ENCODE peak calls at places on chromosomes 11 and 22, in nine cellular contexts. A is A549; B is neural progenitor cell; Y is CD8-positive, alpha-beta T cell; N is astrocyte of the spinal cord; D is choroid plexus epithelial cell; H is left ventricle myocardium inferior; S is brain microvascular endothelial cell; J is pancreas. X is an unnamed sample.
A peak's percentile ranks its signal among the peaks of the same experiment; 100 is the strongest.

GRCh38 chr11:128719556-128719824 is 25.6 kb downstream of the FLI1 start:
- DNase-seq in A (no peak), N (no peak), J (no peak), S (no peak), D (no peak), Y (no peak), H (no peak), B (no peak), X (no peak)

GRCh38 chr11:60658409-60658808 is 41.0 kb upstream of the MS4A8 start:
- DNase-seq in J (peak; percentile 35), B (no peak), D (no peak), Y (no peak), A (peak; percentile 9), S (no peak), N (no peak), H (no peak), X (no peak)

GRCh38 chr22:22214819-22215329 is 29.7 kb upstream of the VPREB1 start:
- DNase-seq in J (no peak), A (no peak), Y (no peak), N (no peak), D (no peak), B (no peak), H (no peak), S (no peak), X (no peak)

GRCh38 chr22:41417622-41418390 is 28.8 kb downstream of the TOB2 start:
- DNase-seq in H (peak; percentile 90), A (peak; percentile 22), Y (no peak), N (peak; percentile 15), B (no peak), S (no peak), J (peak; percentile 99), D (no peak), X (no peak)

GRCh38 chr11:66789097-66789890 is 53.9 kb upstream of the RCE1 start:
- DNase-seq in Y (no peak), A (no peak), H (no peak), J (no peak), B (no peak), S (no peak), D (no peak), N (no peak), X (no peak)

GRCh38 chr11:17273668-17274321 is 2.7 kb upstream of the NUCB2 start:
- DNase-seq in Y (no peak), A (peak; percentile 43), H (no peak), S (no peak), N (no peak), J (no peak), B (no peak), D (no peak), X (no peak)

GRCh38 chr11:60869451-60869825 is 2.1 kb downstream of the ZP1 start:
- DNase-seq in H (no peak), S (no peak), J (no peak), Y (no peak), N (no peak), A (no peak), D (no peak), B (no peak), X (no peak)

GRCh38 chr11:2549080-2549479 is 104.3 kb downstream of the KCNQ1 start:
- DNase-seq in A (no peak), D (no peak), H (no peak), J (peak; percentile 1), Y (no peak), N (no peak), B (no peak), S (no peak), X (no peak)

GRCh38 chr11:3855808-3856491 is 486 bp downstream of the STIM1 start:
- DNase-seq in A (peak; percentile 33), H (peak; percentile 56), N (no peak), S (no peak), Y (no peak), B (peak; percentile 37), D (no peak), J (peak; percentile 21), X (no peak)

GRCh38 chr22:29580200-29580810 is 608 bp downstream of the NIPSNAP1 start:
- DNase-seq in B (peak; percentile 22), A (no peak), D (no peak), J (peak; percentile 22), H (no peak), N (no peak), S (no peak), Y (no peak), X (no peak)

GRCh38 chr22:48577014-48577690 is 1250.5 kb downstream of the BRD1 start:
- DNase-seq in H (no peak), J (no peak), A (no peak), D (no peak), B (peak; percentile 40), S (no peak), N (no peak), Y (no peak), X (no peak)

GRCh38 chr11:66002648-66003225 is 434 bp downstream of the BANF1 start:
- DNase-seq in J (peak; percentile 78), A (peak; percentile 52), B (no peak), H (peak; percentile 50), D (peak; percentile 44), Y (no peak), N (peak; percentile 38), S (no peak), X (no peak)

GRCh38 chr11:68358416-68358815 is 46.0 kb downstream of the LRP5 start:
- DNase-seq in Y (no peak), B (no peak), N (peak; percentile 37), A (no peak), S (no peak), H (no peak), J (peak; percentile 37), D (peak; percentile 69), X (peak; percentile 25)

GRCh38 chr11:123011510-123011909 is 29.9 kb upstream of the BSX start:
- DNase-seq in S (no peak), J (no peak), H (no peak), D (no peak), N (no peak), A (no peak), B (no peak), Y (no peak), X (no peak)

GRCh38 chr22:41541484-41541883 is 2.8 kb downstream of the POLR3H start:
- DNase-seq in H (no peak), Y (no peak), N (no peak), J (no peak), S (no peak), B (no peak), A (no peak), D (no peak), X (no peak)

GRCh38 chr11:122758361-122758760 is 79.9 kb upstream of the CRTAM start:
- DNase-seq in N (no peak), A (no peak), S (no peak), H (no peak), D (no peak), Y (no peak), J (no peak), B (no peak), X (no peak)

GRCh38 chr22:45192701-45193187 is 29.0 kb downstream of the NUP50 start:
- DNase-seq in B (peak; percentile 68), S (no peak), A (no peak), H (no peak), Y (no peak), D (no peak), J (no peak), N (no peak), X (no peak)
- TF ChIP-seq CTCF in B (peak; percentile 44), S (peak; percentile 51), A (peak; percentile 15), H (no peak), Y (no peak), D (peak; percentile 38), J (no peak), N (no peak), X (no peak)

GRCh38 chr11:119511601-119512000 is 88.6 kb upstream of the THY1 start:
- DNase-seq in S (no peak), A (no peak), B (no peak), H (no peak), N (no peak), Y (no peak), D (no peak), J (no peak), X (no peak)
- H3K4me3 ChIP-seq in S (no peak overlapping the region), A (no peak overlapping the region), B (no peak overlapping the region), H (no peak overlapping the region), N (no peak overlapping the region), Y (no peak overlapping the region), D (no peak overlapping the region), J (no peak overlapping the region), X (no peak overlapping the region)

DNA sequence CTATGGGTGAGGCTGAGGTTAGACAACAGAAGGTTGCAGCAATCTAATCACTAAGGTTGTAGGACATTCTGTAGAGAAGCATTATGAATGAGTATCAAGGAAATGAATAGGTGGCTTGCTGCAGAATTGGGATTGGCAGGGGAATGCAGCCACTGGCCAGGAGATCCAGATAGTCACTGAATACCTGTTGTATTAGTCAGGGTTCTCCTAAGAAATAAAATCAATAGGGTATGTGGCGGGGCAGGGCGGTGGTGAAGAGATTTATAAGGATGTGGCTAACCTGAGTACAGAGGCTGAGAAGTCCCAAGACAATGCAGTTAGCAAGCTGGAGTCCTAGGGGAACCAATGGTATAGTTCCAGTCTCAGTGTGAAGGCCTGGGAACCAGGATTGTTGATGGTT is 163.0 kb downstream of the SPON1 start:
- DNase-seq in A (no peak), D (no peak), S (no peak), B (no peak), H (no peak), Y (no peak), J (no peak), N (no peak), X (no peak)
- TF ChIP-seq CTCF in A (no peak), D (no peak), S (no peak), B (no peak), H (no peak), Y (no peak), J (no peak), N (no peak), X (no peak)

GRCh38 chr11:64208796-64209562 is 2.5 kb downstream of the FERMT3 start:
- DNase-seq in A (no peak), D (no peak), B (peak; percentile 1), S (no peak), Y (no peak), H (no peak), N (no peak), J (no peak), X (no peak)
- H3K4me3 ChIP-seq in A (no peak overlapping the region), D (no peak overlapping the region), B (no peak overlapping the region), S (no peak overlapping the region), Y (no peak overlapping the region), H (no peak overlapping the region), N (no peak overlapping the region), J (no peak overlapping the region), X (no peak overlapping the region)